ENCODE peak calls at places on chromosomes 2 and 18, in nine cellular contexts. One of them, this sample, is unnamed.

GRCh38 chr2:37789988-37790387 is 118.5 kb upstream of the CDC42EP3 start:
- DNase-seq in Peyer's patch: no peak
- DNase-seq in A673: no peak
- DNase-seq in CD8-positive, alpha-beta memory T cell: no peak
- DNase-seq in stomach: no peak
- DNase-seq in lung: no peak
- DNase-seq in fibroblast of lung: peak; percentile 46
- DNase-seq in aorta: no peak
- DNase-seq in tibial artery: no peak
- DNase-seq in this sample: no peak

GRCh38 chr2:230590333-230590732 is 122.3 kb upstream of the CAB39 start:
- DNase-seq in A673: no peak
- DNase-seq in CD8-positive, alpha-beta memory T cell: no peak
- DNase-seq in Peyer's patch: no peak
- DNase-seq in stomach: no peak
- DNase-seq in fibroblast of lung: no peak
- DNase-seq in aorta: no peak
- DNase-seq in tibial artery: no peak
- DNase-seq in lung: no peak
- DNase-seq in this sample: no peak

GRCh38 chr2:120388222-120389035 is 42.5 kb downstream of the INHBB start:
- DNase-seq in fibroblast of lung: no peak
- DNase-seq in Peyer's patch: peak; percentile 24
- DNase-seq in A673: no peak
- DNase-seq in stomach: peak; percentile 9
- DNase-seq in CD8-positive, alpha-beta memory T cell: no peak
- DNase-seq in lung: no peak
- DNase-seq in tibial artery: peak; percentile 42
- DNase-seq in aorta: peak; percentile 19
- DNase-seq in this sample: peak; percentile 35

GRCh38 chr2:127593228-127594115 is 52.5 kb upstream of the GPR17 start:
- DNase-seq in stomach: peak; percentile 20
- DNase-seq in aorta: peak; percentile 70
- DNase-seq in tibial artery: no peak
- DNase-seq in Peyer's patch: peak; percentile 43
- DNase-seq in fibroblast of lung: no peak
- DNase-seq in lung: no peak
- DNase-seq in CD8-positive, alpha-beta memory T cell: no peak
- DNase-seq in A673: no peak
- DNase-seq in this sample: no peak

GRCh38 chr2:10075101-10075500 is 5.1 kb downstream of the CYS1 start:
- DNase-seq in fibroblast of lung: no peak
- DNase-seq in lung: no peak
- DNase-seq in aorta: no peak
- DNase-seq in tibial artery: no peak
- DNase-seq in CD8-positive, alpha-beta memory T cell: no peak
- DNase-seq in Peyer's patch: no peak
- DNase-seq in A673: no peak
- DNase-seq in stomach: no peak
- DNase-seq in this sample: no peak

GRCh38 chr18:9914334-9914583 is 443 bp downstream of the VAPA start:
- DNase-seq in A673: no peak
- DNase-seq in tibial artery: no peak
- DNase-seq in fibroblast of lung: no peak
- DNase-seq in aorta: no peak
- DNase-seq in CD8-positive, alpha-beta memory T cell: no peak
- DNase-seq in lung: no peak
- DNase-seq in Peyer's patch: no peak
- DNase-seq in stomach: no peak
- DNase-seq in this sample: no peak

GRCh38 chr2:221563601-221564000 is 8.5 kb downstream of the EPHA4 start:
- DNase-seq in Peyer's patch: no peak
- DNase-seq in A673: no peak
- DNase-seq in tibial artery: no peak
- DNase-seq in aorta: no peak
- DNase-seq in fibroblast of lung: no peak
- DNase-seq in stomach: no peak
- DNase-seq in CD8-positive, alpha-beta memory T cell: no peak
- DNase-seq in lung: no peak
- DNase-seq in this sample: no peak

GRCh38 chr2:86371482-86372002 is 34.1 kb upstream of the REEP1 start:
- DNase-seq in A673: no peak
- DNase-seq in stomach: no peak
- DNase-seq in Peyer's patch: no peak
- DNase-seq in aorta: no peak
- DNase-seq in CD8-positive, alpha-beta memory T cell: no peak
- DNase-seq in tibial artery: no peak
- DNase-seq in lung: no peak
- DNase-seq in fibroblast of lung: no peak
- DNase-seq in this sample: no peak

GRCh38 chr2:227228061-227228667 is 63.7 kb downstream of the COL4A3 start:
- DNase-seq in fibroblast of lung: peak; percentile 11
- DNase-seq in A673: peak; percentile 48
- DNase-seq in stomach: peak; percentile 39
- DNase-seq in tibial artery: no peak
- DNase-seq in aorta: no peak
- DNase-seq in lung: peak; percentile 30
- DNase-seq in Peyer's patch: no peak
- DNase-seq in CD8-positive, alpha-beta memory T cell: no peak
- DNase-seq in this sample: peak; percentile 54

GRCh38 chr2:121617042-121617599 is 32.1 kb downstream of the CLASP1 start:
- DNase-seq in CD8-positive, alpha-beta memory T cell: no peak
- DNase-seq in stomach: no peak
- DNase-seq in A673: peak; percentile 48
- DNase-seq in aorta: no peak
- DNase-seq in tibial artery: no peak
- DNase-seq in fibroblast of lung: peak; percentile 16
- DNase-seq in Peyer's patch: no peak
- DNase-seq in lung: no peak
- DNase-seq in this sample: no peak

GRCh38 chr2:24106786-24107185 is 16.3 kb downstream of the PFN4 start:
- DNase-seq in fibroblast of lung: no peak
- DNase-seq in aorta: no peak
- DNase-seq in CD8-positive, alpha-beta memory T cell: no peak
- DNase-seq in tibial artery: no peak
- DNase-seq in A673: no peak
- DNase-seq in stomach: no peak
- DNase-seq in Peyer's patch: no peak
- DNase-seq in lung: no peak
- DNase-seq in this sample: no peak

GRCh38 chr2:102717308-102718018 is 44.4 kb upstream of the TMEM182 start:
- DNase-seq in stomach: no peak
- DNase-seq in tibial artery: no peak
- DNase-seq in aorta: no peak
- DNase-seq in lung: no peak
- DNase-seq in fibroblast of lung: peak; percentile 41
- DNase-seq in A673: no peak
- DNase-seq in Peyer's patch: no peak
- DNase-seq in CD8-positive, alpha-beta memory T cell: no peak
- DNase-seq in this sample: no peak

GRCh38 chr2:10042301-10043161 is 819 bp upstream of the KLF11 start:
- DNase-seq in Peyer's patch: peak; percentile 84
- DNase-seq in aorta: peak; percentile 95
- DNase-seq in CD8-positive, alpha-beta memory T cell: peak; percentile 20
- DNase-seq in A673: no peak
- DNase-seq in fibroblast of lung: peak; percentile 58
- DNase-seq in tibial artery: peak; percentile 94
- DNase-seq in lung: peak; percentile 79
- DNase-seq in stomach: peak; percentile 74
- DNase-seq in this sample: peak; percentile 83

GRCh38 chr18:79442508-79443221 is 46.9 kb downstream of the NFATC1 start:
- DNase-seq in stomach: no peak
- DNase-seq in Peyer's patch: no peak
- DNase-seq in aorta: no peak
- DNase-seq in tibial artery: no peak
- DNase-seq in CD8-positive, alpha-beta memory T cell: no peak
- DNase-seq in lung: no peak
- DNase-seq in A673: peak; percentile 63
- DNase-seq in fibroblast of lung: no peak
- DNase-seq in this sample: no peak

GRCh38 chr18:79439201-79440023 is 43.7 kb downstream of the NFATC1 start:
- DNase-seq in A673: no peak
- DNase-seq in aorta: no peak
- DNase-seq in tibial artery: no peak
- DNase-seq in fibroblast of lung: peak; percentile 71
- DNase-seq in stomach: no peak
- DNase-seq in lung: no peak
- DNase-seq in CD8-positive, alpha-beta memory T cell: no peak
- DNase-seq in Peyer's patch: no peak
- DNase-seq in this sample: no peak

GRCh38 chr18:79440316-79440715 is 44.6 kb downstream of the NFATC1 start:
- DNase-seq in CD8-positive, alpha-beta memory T cell: no peak
- DNase-seq in A673: no peak
- DNase-seq in fibroblast of lung: no peak
- DNase-seq in stomach: no peak
- DNase-seq in Peyer's patch: no peak
- DNase-seq in lung: no peak
- DNase-seq in tibial artery: no peak
- DNase-seq in aorta: no peak
- DNase-seq in this sample: no peak

GRCh38 chr18:79441261-79441819 is 45.6 kb downstream of the NFATC1 start:
- DNase-seq in aorta: no peak
- DNase-seq in CD8-positive, alpha-beta memory T cell: no peak
- DNase-seq in A673: no peak
- DNase-seq in lung: no peak
- DNase-seq in tibial artery: no peak
- DNase-seq in fibroblast of lung: no peak
- DNase-seq in stomach: no peak
- DNase-seq in Peyer's patch: no peak
- DNase-seq in this sample: no peak

DNA sequence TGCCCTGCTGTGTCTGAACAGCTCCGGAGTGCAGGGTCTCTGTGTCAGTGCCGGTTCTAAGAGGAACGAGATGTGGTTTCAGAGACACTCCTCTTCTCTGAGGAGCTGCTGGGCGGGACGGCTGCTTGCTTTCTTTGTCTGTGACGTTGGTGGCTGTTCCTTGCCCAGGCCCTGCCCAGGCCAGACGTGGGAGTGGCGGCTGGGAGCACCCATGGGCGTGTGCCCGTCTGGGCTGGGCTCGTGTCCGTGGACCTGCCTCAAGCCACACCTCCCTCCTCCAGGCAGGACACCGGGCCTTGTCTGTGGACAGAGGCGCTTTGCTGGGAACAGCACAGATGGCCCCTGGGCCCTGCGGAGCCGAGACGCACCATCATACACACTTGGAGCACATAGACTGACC is 45.0 kb downstream of the NFATC1 start:
- DNase-seq in A673: no peak
- DNase-seq in tibial artery: no peak
- DNase-seq in lung: no peak
- DNase-seq in fibroblast of lung: no peak
- DNase-seq in CD8-positive, alpha-beta memory T cell: no peak
- DNase-seq in stomach: peak; percentile 64
- DNase-seq in Peyer's patch: peak; percentile 63
- DNase-seq in aorta: no peak
- DNase-seq in this sample: no peak
- H3K27me3 ChIP-seq in A673: no peaks in the 10 kb centered on the region
- H3K27me3 ChIP-seq in tibial artery: no peaks in the 10 kb centered on the region
- H3K27me3 ChIP-seq in lung: no peaks in the 10 kb centered on the region
- H3K27me3 ChIP-seq in fibroblast of lung: no peaks in the 10 kb centered on the region
- H3K27me3 ChIP-seq in CD8-positive, alpha-beta memory T cell: no peaks in the 10 kb centered on the region
- H3K27me3 ChIP-seq in stomach: no peaks in the 10 kb centered on the region
- H3K27me3 ChIP-seq in Peyer's patch: no peaks in the 10 kb centered on the region
- H3K27me3 ChIP-seq in aorta: no peaks in the 10 kb centered on the region
- H3K27me3 ChIP-seq in this sample: no peaks in the 10 kb centered on the region

DNA sequence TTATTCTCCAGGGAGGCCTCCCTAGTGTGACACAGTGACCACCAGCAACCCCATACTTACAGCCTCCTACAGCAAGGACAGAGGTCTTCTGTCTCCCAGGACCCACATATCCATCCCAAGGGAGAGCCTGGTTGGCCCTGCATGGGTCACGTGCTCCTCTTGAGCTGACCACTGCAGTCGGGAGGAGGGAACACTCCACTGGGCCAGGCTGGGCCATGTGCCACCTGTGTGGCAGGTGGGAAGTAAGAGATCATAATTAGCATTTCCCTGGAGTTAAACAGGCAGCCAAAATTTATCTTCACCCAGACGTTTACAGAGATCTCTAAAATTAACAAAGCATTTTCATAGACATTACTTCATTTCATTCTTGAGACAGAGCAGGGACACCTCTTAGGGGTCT is 33.4 kb upstream of the MLPH start:
- DNase-seq in CD8-positive, alpha-beta memory T cell: no peak
- DNase-seq in tibial artery: no peak
- DNase-seq in fibroblast of lung: no peak
- DNase-seq in aorta: no peak
- DNase-seq in Peyer's patch: no peak
- DNase-seq in A673: no peak
- DNase-seq in lung: no peak
- DNase-seq in stomach: no peak
- DNase-seq in this sample: no peak
- H3K4me1 ChIP-seq in CD8-positive, alpha-beta memory T cell: peaks cover 4% of the 10 kb centered on the region
- H3K4me1 ChIP-seq in tibial artery: peaks cover 34% of the 10 kb centered on the region
- H3K4me1 ChIP-seq in fibroblast of lung: peaks cover 38% of the 10 kb centered on the region
- H3K4me1 ChIP-seq in aorta: no peaks in the 10 kb centered on the region
- H3K4me1 ChIP-seq in Peyer's patch: peaks cover 10% of the 10 kb centered on the region
- H3K4me1 ChIP-seq in A673: peaks cover 5% of the 10 kb centered on the region
- H3K4me1 ChIP-seq in lung: peaks cover 7% of the 10 kb centered on the region
- H3K4me1 ChIP-seq in stomach: peaks cover 23% of the 10 kb centered on the region
- H3K4me1 ChIP-seq in this sample: no peaks in the 10 kb centered on the region

DNA sequence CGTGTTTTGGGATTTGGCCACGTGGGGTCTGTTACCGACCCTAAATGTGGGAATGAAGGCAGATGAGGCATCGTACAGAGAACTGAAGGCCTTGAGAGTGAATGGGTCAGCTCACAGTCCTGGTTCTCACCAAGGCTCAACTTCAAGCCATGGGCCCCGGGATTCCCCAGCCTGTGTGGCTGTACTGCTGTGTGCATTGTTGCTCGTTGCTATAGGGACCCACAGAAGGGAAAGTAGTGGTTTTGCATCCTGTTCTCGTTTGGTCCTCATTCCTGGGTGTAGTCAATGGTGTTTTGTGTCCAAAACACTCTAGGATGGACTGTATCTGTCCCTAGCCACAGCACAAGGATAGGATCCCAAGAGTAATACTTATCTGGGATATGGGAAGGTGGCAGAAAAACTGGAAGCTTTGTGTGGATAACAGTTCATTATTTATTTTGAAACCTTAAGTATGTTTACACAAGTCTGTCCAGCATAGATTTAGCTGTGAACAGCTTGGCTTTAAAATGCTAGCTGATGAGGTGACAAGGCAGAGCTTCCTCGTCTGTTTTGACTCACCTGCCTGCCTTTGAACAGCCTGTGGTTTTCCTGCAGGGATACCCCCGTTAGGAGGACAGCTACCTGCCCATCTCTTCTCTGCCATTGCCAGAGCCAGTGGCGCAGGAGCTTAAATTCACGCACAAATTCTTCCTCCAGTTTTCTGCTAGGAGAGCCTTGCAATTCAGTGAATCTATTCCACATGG is 85.0 kb downstream of the WDSUB1 start:
- DNase-seq in lung: no peak
- DNase-seq in fibroblast of lung: peak; percentile 21
- DNase-seq in CD8-positive, alpha-beta memory T cell: no peak
- DNase-seq in Peyer's patch: peak; percentile 59
- DNase-seq in aorta: no peak
- DNase-seq in A673: no peak
- DNase-seq in tibial artery: no peak
- DNase-seq in stomach: no peak
- DNase-seq in this sample: no peak
- H3K27ac ChIP-seq in lung: peak overlapping the region; percentile 84
- H3K27ac ChIP-seq in fibroblast of lung: peak overlapping the region; percentile 72
- H3K27ac ChIP-seq in CD8-positive, alpha-beta memory T cell: no peak overlapping the region
- H3K27ac ChIP-seq in Peyer's patch: peak overlapping the region; percentile 45
- H3K27ac ChIP-seq in aorta: no peak overlapping the region
- H3K27ac ChIP-seq in A673: no peak overlapping the region
- H3K27ac ChIP-seq in tibial artery: peak overlapping the region; percentile 35
- H3K27ac ChIP-seq in stomach: peak overlapping the region; percentile 61
- H3K27ac ChIP-seq in this sample: peak overlapping the region; percentile 56

GRCh38 chr2:70897203-70897976 is 38.3 kb upstream of the ATP6V1B1 start:
- DNase-seq in fibroblast of lung: no peak
- DNase-seq in lung: no peak
- DNase-seq in CD8-positive, alpha-beta memory T cell: no peak
- DNase-seq in aorta: no peak
- DNase-seq in stomach: no peak
- DNase-seq in tibial artery: no peak
- DNase-seq in A673: no peak
- DNase-seq in Peyer's patch: no peak
- DNase-seq in this sample: no peak
- H3K27me3 ChIP-seq in fibroblast of lung: peaks cover 71% of the 10 kb centered on the region
- H3K27me3 ChIP-seq in lung: no peaks in the 10 kb centered on the region
- H3K27me3 ChIP-seq in CD8-positive, alpha-beta memory T cell: peaks cover 49% of the 10 kb centered on the region
- H3K27me3 ChIP-seq in aorta: no peaks in the 10 kb centered on the region
- H3K27me3 ChIP-seq in stomach: peaks cover 24% of the 10 kb centered on the region
- H3K27me3 ChIP-seq in tibial artery: no peaks in the 10 kb centered on the region
- H3K27me3 ChIP-seq in A673: no peaks in the 10 kb centered on the region
- H3K27me3 ChIP-seq in Peyer's patch: no peaks in the 10 kb centered on the region
- H3K27me3 ChIP-seq in this sample: no peaks in the 10 kb centered on the region